ENCODE peak calls at places on chromosomes 13 and 19, in five cellular contexts. S is stimulated activated CD8-positive, alpha-beta memory T cell treated with anti-CD3 and anti-CD28 coated beads, Interleukin-2, amount 100 ng/mL, for 48 hours; Z is AG09309; B is tibial artery; X is mammary epithelial cell. R is an unnamed sample.
A peak's percentile ranks its signal among the peaks of the same experiment; 100 is the strongest.

GRCh38 chr19:2095338-2095938 is 688 bp downstream of the MOB3A start:
- DNase-seq in Z (no peak), S (no peak), B (no peak), X (no peak), R (no peak)

GRCh38 chr19:50465986-50466771 is 10.1 kb upstream of the EMC10 start:
- DNase-seq in B (no peak), X (no peak), Z (no peak), S (no peak), R (no peak)

GRCh38 chr19:3479177-3479818 is 1.0 kb downstream of the SMIM24 start:
- DNase-seq in B (no peak), Z (no peak), S (no peak), X (no peak), R (no peak)

GRCh38 chr19:14432817-14433453 is at the start of gene PKN1:
- DNase-seq in Z (no peak), S (no peak), X (no peak), B (no peak), R (peak; percentile 80)

GRCh38 chr13:78192721-78193120 is 274.1 kb upstream of the EDNRB start:
- DNase-seq in X (no peak), S (no peak), Z (no peak), B (no peak), R (no peak)

GRCh38 chr13:113635709-113636108 is 22.3 kb downstream of the ATP4B start:
- DNase-seq in X (no peak), Z (no peak), B (no peak), S (no peak), R (no peak)

GRCh38 chr19:469833-470232 is 9.0 kb upstream of the SHC2 start:
- DNase-seq in B (no peak), Z (no peak), S (no peak), X (no peak), R (no peak)

GRCh38 chr19:20276011-20276738 is 109.2 kb downstream of the ZNF486 start:
- DNase-seq in X (no peak), B (no peak), Z (no peak), S (no peak), R (no peak)

GRCh38 chr13:22517544-22517943 is 663.2 kb upstream of the SGCG start:
- DNase-seq in B (no peak), Z (no peak), X (no peak), S (no peak), R (no peak)

GRCh38 chr19:6773323-6773931 is 919 bp downstream of the VAV1 start:
- DNase-seq in Z (no peak), S (peak; percentile 50), X (no peak), B (no peak), R (no peak)

GRCh38 chr19:22354665-22355064 is 67.5 kb downstream of the ZNF98 start:
- DNase-seq in X (no peak), S (no peak), Z (no peak), B (no peak), R (no peak)

GRCh38 chr13:100184095-100184494 is 95.2 kb downstream of the PCCA start:
- DNase-seq in Z (no peak), S (no peak), X (no peak), B (no peak), R (no peak)

GRCh38 chr13:80458546-80458945 is 117.6 kb upstream of the SPRY2 start:
- DNase-seq in X (no peak), B (no peak), S (no peak), Z (no peak), R (no peak)

GRCh38 chr19:35048911-35049411 is 7.4 kb downstream of the HPN start:
- DNase-seq in X (no peak), B (no peak), Z (no peak), S (no peak), R (peak; percentile 54)

GRCh38 chr19:51323481-51323891 is 12.0 kb downstream of the IGLON5 start:
- DNase-seq in Z (no peak), S (no peak), B (no peak), X (no peak), R (no peak)

GRCh38 chr19:33486936-33487793 is 34.4 kb downstream of the PEPD start:
- DNase-seq in S (no peak), X (no peak), Z (no peak), B (peak; percentile 52), R (no peak)

GRCh38 chr19:35104361-35104760 is 11.3 kb upstream of the FXYD3 start:
- DNase-seq in B (no peak), S (no peak), X (no peak), Z (no peak), R (no peak)

GRCh38 chr19:6393982-6394412 is 1.0 kb upstream of the GTF2F1 start:
- DNase-seq in X (no peak), B (no peak), Z (no peak), S (no peak), R (no peak)

GRCh38 chr19:8065489-8066261 is 13.1 kb downstream of the CCL25 start:
- DNase-seq in X (no peak), S (no peak), B (no peak), Z (no peak), R (no peak)

GRCh38 chr13:109273326-109273751 is 513.0 kb downstream of the IRS2 start:
- DNase-seq in S (no peak), B (no peak), X (peak; percentile 91), Z (no peak), R (no peak)

GRCh38 chr19:34733266-34733825 is 697 bp upstream of the ZNF181 start:
- DNase-seq in Z (no peak), S (no peak), B (peak; percentile 80), X (no peak), R (peak; percentile 69)

GRCh38 chr19:39590265-39590664 is 12.1 kb upstream of the LGALS13 start:
- DNase-seq in S (no peak), B (no peak), X (no peak), Z (no peak), R (no peak)

GRCh38 chr19:54549224-54549623 is 24.4 kb upstream of the LILRA2 start:
- DNase-seq in B (no peak), S (no peak), Z (no peak), X (no peak), R (no peak)

GRCh38 chr13:40057228-40057627 is 401.8 kb downstream of the COG6 start:
- DNase-seq in X (no peak), S (no peak), Z (no peak), B (no peak), R (no peak)

GRCh38 chr19:6110360-6110977 is at the start of gene RFX2:
- DNase-seq in B (peak; percentile 100), S (peak; percentile 99), Z (peak; percentile 93), X (peak; percentile 99), R (peak; percentile 99)

GRCh38 chr13:110298566-110299321 is 8.2 kb downstream of the COL4A1 start:
- DNase-seq in B (no peak), Z (no peak), X (no peak), S (peak; percentile 27), R (no peak)

GRCh38 chr19:24029941-24030636 is 56.9 kb upstream of the ZNF254 start:
- DNase-seq in Z (no peak), X (no peak), S (no peak), B (no peak), R (no peak)

GRCh38 chr13:66329988-66330429 is 900.1 kb downstream of the PCDH9 start:
- DNase-seq in X (no peak), S (no peak), B (no peak), Z (no peak), R (no peak)

GRCh38 chr13:40130871-40131636 is 475.6 kb downstream of the COG6 start:
- DNase-seq in X (peak; percentile 67), B (no peak), S (no peak), Z (no peak), R (no peak)

R was measured in heart right ventricle.